ENCODE peak calls at places on chromosomes 16 and 17, in ten cellular contexts. One of them, this sample, is unnamed.

GRCh38 chr16:85621698-85622433 is 8.7 kb downstream of the GSE1 start:
- DNase-seq in HS-5: no peak
- DNase-seq in A549: no peak
- DNase-seq in Panc1: no peak
- DNase-seq in T1000: no peak
- DNase-seq in fibroblast of pulmonary artery: no peak
- DNase-seq in NCI-H1092 treated with DMSO at 0.1 percent for 48 hours: no peak
- DNase-seq in GM20000: no peak
- DNase-seq in ovary: no peak
- DNase-seq in mammary epithelial cell: no peak
- DNase-seq in this sample: no peak

GRCh38 chr16:6892961-6893360 is 439.7 kb upstream of the RBFOX1 start:
- DNase-seq in HS-5: no peak
- DNase-seq in A549: no peak
- DNase-seq in Panc1: no peak
- DNase-seq in T1000: no peak
- DNase-seq in fibroblast of pulmonary artery: no peak
- DNase-seq in NCI-H1092 treated with DMSO at 0.1 percent for 48 hours: no peak
- DNase-seq in GM20000: no peak
- DNase-seq in ovary: no peak
- DNase-seq in mammary epithelial cell: no peak
- DNase-seq in this sample: no peak

GRCh38 chr17:79819085-79819484 is 20.2 kb downstream of the CBX4 start:
- DNase-seq in HS-5: no peak
- DNase-seq in A549: no peak
- DNase-seq in Panc1: no peak
- DNase-seq in T1000: no peak
- DNase-seq in fibroblast of pulmonary artery: no peak
- DNase-seq in NCI-H1092 treated with DMSO at 0.1 percent for 48 hours: no peak
- DNase-seq in GM20000: no peak
- DNase-seq in ovary: no peak
- DNase-seq in mammary epithelial cell: no peak
- DNase-seq in this sample: no peak

GRCh38 chr17:12567077-12568053 is 98.3 kb upstream of the MYOCD start:
- DNase-seq in HS-5: no peak
- DNase-seq in A549: no peak
- DNase-seq in Panc1: no peak
- DNase-seq in T1000: no peak
- DNase-seq in fibroblast of pulmonary artery: no peak
- DNase-seq in NCI-H1092 treated with DMSO at 0.1 percent for 48 hours: no peak
- DNase-seq in GM20000: no peak
- DNase-seq in ovary: no peak
- DNase-seq in mammary epithelial cell: no peak
- DNase-seq in this sample: no peak

GRCh38 chr17:61235821-61236197 is 163.8 kb upstream of the TBX2 start:
- DNase-seq in HS-5: no peak
- DNase-seq in A549: no peak
- DNase-seq in Panc1: no peak
- DNase-seq in T1000: peak; percentile 43
- DNase-seq in fibroblast of pulmonary artery: peak; percentile 50
- DNase-seq in NCI-H1092 treated with DMSO at 0.1 percent for 48 hours: no peak
- DNase-seq in GM20000: no peak
- DNase-seq in ovary: no peak
- DNase-seq in mammary epithelial cell: peak; percentile 38
- DNase-seq in this sample: no peak

GRCh38 chr16:66525396-66526180 is 24.3 kb downstream of the TK2 start:
- DNase-seq in HS-5: no peak
- DNase-seq in A549: no peak
- DNase-seq in Panc1: no peak
- DNase-seq in T1000: peak; percentile 29
- DNase-seq in fibroblast of pulmonary artery: no peak
- DNase-seq in NCI-H1092 treated with DMSO at 0.1 percent for 48 hours: no peak
- DNase-seq in GM20000: no peak
- DNase-seq in ovary: no peak
- DNase-seq in mammary epithelial cell: peak; percentile 93
- DNase-seq in this sample: no peak

GRCh38 chr17:3385869-3386816 is at the start of gene OR3A2:
- DNase-seq in HS-5: no peak
- DNase-seq in A549: no peak
- DNase-seq in Panc1: no peak
- DNase-seq in T1000: no peak
- DNase-seq in fibroblast of pulmonary artery: no peak
- DNase-seq in NCI-H1092 treated with DMSO at 0.1 percent for 48 hours: no peak
- DNase-seq in GM20000: no peak
- DNase-seq in ovary: no peak
- DNase-seq in mammary epithelial cell: no peak
- DNase-seq in this sample: no peak

GRCh38 chr17:27569257-27569722 is 61.7 kb upstream of the LGALS9 start:
- DNase-seq in HS-5: no peak
- DNase-seq in A549: peak; percentile 65
- DNase-seq in Panc1: no peak
- DNase-seq in T1000: no peak
- DNase-seq in fibroblast of pulmonary artery: no peak
- DNase-seq in NCI-H1092 treated with DMSO at 0.1 percent for 48 hours: no peak
- DNase-seq in GM20000: peak; percentile 58
- DNase-seq in ovary: peak; percentile 59
- DNase-seq in mammary epithelial cell: no peak
- DNase-seq in this sample: peak; percentile 37

GRCh38 chr16:30381351-30382041 is 865 bp downstream of the SEPTIN1 start:
- DNase-seq in HS-5: no peak
- DNase-seq in A549: no peak
- DNase-seq in Panc1: no peak
- DNase-seq in T1000: no peak
- DNase-seq in fibroblast of pulmonary artery: no peak
- DNase-seq in NCI-H1092 treated with DMSO at 0.1 percent for 48 hours: no peak
- DNase-seq in GM20000: no peak
- DNase-seq in ovary: no peak
- DNase-seq in mammary epithelial cell: no peak
- DNase-seq in this sample: no peak

GRCh38 chr16:22417019-22417418 is 42.6 kb upstream of the CDR2 start:
- DNase-seq in HS-5: no peak
- DNase-seq in A549: no peak
- DNase-seq in Panc1: no peak
- DNase-seq in T1000: no peak
- DNase-seq in fibroblast of pulmonary artery: no peak
- DNase-seq in NCI-H1092 treated with DMSO at 0.1 percent for 48 hours: no peak
- DNase-seq in GM20000: no peak
- DNase-seq in ovary: no peak
- DNase-seq in mammary epithelial cell: no peak
- DNase-seq in this sample: no peak

GRCh38 chr17:8466466-8466865 is 30.8 kb downstream of the NDEL1 start:
- DNase-seq in HS-5: no peak
- DNase-seq in A549: no peak
- DNase-seq in Panc1: no peak
- DNase-seq in T1000: no peak
- DNase-seq in fibroblast of pulmonary artery: peak; percentile 39
- DNase-seq in NCI-H1092 treated with DMSO at 0.1 percent for 48 hours: no peak
- DNase-seq in GM20000: no peak
- DNase-seq in ovary: no peak
- DNase-seq in mammary epithelial cell: no peak
- DNase-seq in this sample: no peak

GRCh38 chr16:27174007-27174406 is 29.3 kb upstream of the KDM8 start:
- DNase-seq in HS-5: no peak
- DNase-seq in A549: no peak
- DNase-seq in Panc1: no peak
- DNase-seq in T1000: no peak
- DNase-seq in fibroblast of pulmonary artery: no peak
- DNase-seq in NCI-H1092 treated with DMSO at 0.1 percent for 48 hours: no peak
- DNase-seq in GM20000: no peak
- DNase-seq in ovary: no peak
- DNase-seq in mammary epithelial cell: no peak
- DNase-seq in this sample: no peak

GRCh38 chr16:53429221-53429943 is 4.9 kb upstream of the RBL2 start:
- DNase-seq in HS-5: no peak
- DNase-seq in A549: no peak
- DNase-seq in Panc1: no peak
- DNase-seq in T1000: no peak
- DNase-seq in fibroblast of pulmonary artery: peak; percentile 77
- DNase-seq in NCI-H1092 treated with DMSO at 0.1 percent for 48 hours: no peak
- DNase-seq in GM20000: no peak
- DNase-seq in ovary: no peak
- DNase-seq in mammary epithelial cell: peak; percentile 65
- DNase-seq in this sample: no peak